ENCODE peak calls at places on chromosomes 5 and 9, in ten cellular contexts. One of them, this sample, is unnamed.

GRCh38 chr5:69213513-69214215 is 21.0 kb upstream of the CDK7 start:
- DNase-seq in astrocyte of the cerebellum: no peak
- DNase-seq in dorsolateral prefrontal cortex: no peak
- DNase-seq in brain microvascular endothelial cell: peak
- DNase-seq in Caco-2: no peak
- DNase-seq in HL-60: no peak
- DNase-seq in OCI-LY7: no peak
- DNase-seq in mammary epithelial cell: peak
- DNase-seq in GM13976: no peak
- DNase-seq in tibial nerve: no peak
- DNase-seq in this sample: no peak

GRCh38 chr5:78648359-78649219 is at the start of gene LHFPL2:
- DNase-seq in astrocyte of the cerebellum: no peak
- DNase-seq in dorsolateral prefrontal cortex: peak
- DNase-seq in brain microvascular endothelial cell: peak
- DNase-seq in Caco-2: peak
- DNase-seq in HL-60: peak
- DNase-seq in OCI-LY7: peak
- DNase-seq in mammary epithelial cell: peak
- DNase-seq in GM13976: peak
- DNase-seq in tibial nerve: peak
- DNase-seq in this sample: peak

GRCh38 chr5:63135306-63135705 is 556.7 kb downstream of the LRRC70 start:
- DNase-seq in astrocyte of the cerebellum: no peak
- DNase-seq in dorsolateral prefrontal cortex: no peak
- DNase-seq in brain microvascular endothelial cell: no peak
- DNase-seq in Caco-2: no peak
- DNase-seq in HL-60: no peak
- DNase-seq in OCI-LY7: no peak
- DNase-seq in mammary epithelial cell: no peak
- DNase-seq in GM13976: no peak
- DNase-seq in tibial nerve: no peak
- DNase-seq in this sample: no peak

GRCh38 chr5:150272531-150272930 is 17.0 kb downstream of the CAMK2A start:
- DNase-seq in astrocyte of the cerebellum: peak
- DNase-seq in dorsolateral prefrontal cortex: no peak
- DNase-seq in brain microvascular endothelial cell: peak
- DNase-seq in Caco-2: peak
- DNase-seq in HL-60: peak
- DNase-seq in OCI-LY7: peak
- DNase-seq in mammary epithelial cell: peak
- DNase-seq in GM13976: no peak
- DNase-seq in tibial nerve: no peak
- DNase-seq in this sample: peak

GRCh38 chr5:57066921-57067914 is 106.6 kb upstream of the GPBP1 start:
- DNase-seq in astrocyte of the cerebellum: no peak
- DNase-seq in dorsolateral prefrontal cortex: no peak
- DNase-seq in brain microvascular endothelial cell: no peak
- DNase-seq in Caco-2: no peak
- DNase-seq in HL-60: no peak
- DNase-seq in OCI-LY7: no peak
- DNase-seq in mammary epithelial cell: peak
- DNase-seq in GM13976: no peak
- DNase-seq in tibial nerve: no peak
- DNase-seq in this sample: no peak

GRCh38 chr9:136093995-136094881 is 851 bp downstream of the NACC2 start:
- DNase-seq in astrocyte of the cerebellum: no peak
- DNase-seq in dorsolateral prefrontal cortex: no peak
- DNase-seq in brain microvascular endothelial cell: peak
- DNase-seq in Caco-2: peak
- DNase-seq in HL-60: peak
- DNase-seq in OCI-LY7: no peak
- DNase-seq in mammary epithelial cell: peak
- DNase-seq in GM13976: no peak
- DNase-seq in tibial nerve: peak
- DNase-seq in this sample: no peak

GRCh38 chr5:41445937-41446563 is 64.4 kb downstream of the PLCXD3 start:
- DNase-seq in astrocyte of the cerebellum: no peak
- DNase-seq in dorsolateral prefrontal cortex: no peak
- DNase-seq in brain microvascular endothelial cell: no peak
- DNase-seq in Caco-2: no peak
- DNase-seq in HL-60: no peak
- DNase-seq in OCI-LY7: no peak
- DNase-seq in mammary epithelial cell: no peak
- DNase-seq in GM13976: no peak
- DNase-seq in tibial nerve: no peak
- DNase-seq in this sample: no peak

GRCh38 chr9:124220551-124221451 is 36.9 kb upstream of the NEK6 start:
- DNase-seq in astrocyte of the cerebellum: peak
- DNase-seq in dorsolateral prefrontal cortex: no peak
- DNase-seq in brain microvascular endothelial cell: peak
- DNase-seq in Caco-2: peak
- DNase-seq in HL-60: no peak
- DNase-seq in OCI-LY7: no peak
- DNase-seq in mammary epithelial cell: peak
- DNase-seq in GM13976: no peak
- DNase-seq in tibial nerve: no peak
- DNase-seq in this sample: no peak

DNA sequence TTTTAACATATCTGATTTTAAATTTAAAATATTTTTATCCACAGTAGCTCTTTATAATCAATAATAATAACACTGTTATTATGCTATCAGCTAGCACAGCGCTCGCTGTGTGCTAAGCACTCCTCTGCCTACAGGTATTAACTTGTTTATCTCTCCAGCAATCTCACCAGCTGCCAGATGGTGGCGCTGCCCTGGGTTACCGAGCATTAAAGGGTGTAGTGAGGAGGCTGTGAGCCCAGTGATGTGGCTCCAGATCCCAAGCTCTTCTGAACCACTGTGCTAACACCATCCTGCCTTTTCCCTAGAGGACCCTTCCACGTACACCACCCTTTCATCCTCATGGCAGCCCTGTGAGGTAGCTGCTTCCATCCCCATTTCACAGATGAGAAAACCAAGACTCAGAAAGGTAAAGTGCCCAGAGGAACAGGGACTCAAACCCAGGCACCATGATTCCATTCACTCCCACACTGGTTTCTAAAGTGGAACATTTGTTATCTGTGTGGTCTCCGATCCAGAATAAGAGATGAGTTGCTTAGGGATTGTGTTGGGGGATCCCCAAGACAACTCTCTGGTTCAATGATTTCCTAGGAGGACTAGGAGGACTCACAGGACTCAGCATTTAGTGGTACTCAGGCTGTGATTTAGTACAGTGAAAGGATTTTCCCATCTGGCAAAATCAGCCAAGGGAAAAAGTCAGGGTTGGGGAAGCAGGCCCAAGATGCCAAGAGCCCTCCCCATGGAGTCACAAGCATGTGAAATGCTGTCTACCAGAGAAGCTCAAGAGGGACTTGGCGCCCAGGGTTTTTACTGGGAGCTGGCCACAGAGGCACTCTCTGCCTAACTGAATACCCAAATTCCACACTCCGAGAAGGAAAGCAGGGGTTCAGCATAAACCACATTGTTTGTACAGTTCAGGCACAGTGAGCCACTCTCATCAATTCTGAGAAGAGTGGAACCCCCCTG is 7.0 kb downstream of the IGFBPL1 start:
- DNase-seq in astrocyte of the cerebellum: no peak
- DNase-seq in dorsolateral prefrontal cortex: no peak
- DNase-seq in brain microvascular endothelial cell: no peak
- DNase-seq in Caco-2: peak
- DNase-seq in HL-60: peak
- DNase-seq in OCI-LY7: peak
- DNase-seq in mammary epithelial cell: peak
- DNase-seq in GM13976: peak
- DNase-seq in tibial nerve: no peak
- DNase-seq in this sample: peak
- TF ChIP-seq CTCF in astrocyte of the cerebellum: peak
- TF ChIP-seq CTCF in dorsolateral prefrontal cortex: peak
- TF ChIP-seq CTCF in brain microvascular endothelial cell: peak
- TF ChIP-seq CTCF in Caco-2: peak
- TF ChIP-seq CTCF in HL-60: peak
- TF ChIP-seq CTCF in OCI-LY7: peak
- TF ChIP-seq CTCF in mammary epithelial cell: peak
- TF ChIP-seq CTCF in GM13976: peak
- TF ChIP-seq CTCF in tibial nerve: no peak
- TF ChIP-seq CTCF in this sample: peak

GRCh38 chr5:133420440-133421301 is 191.7 kb downstream of the FSTL4 start:
- DNase-seq in astrocyte of the cerebellum: no peak
- DNase-seq in dorsolateral prefrontal cortex: no peak
- DNase-seq in brain microvascular endothelial cell: no peak
- DNase-seq in Caco-2: no peak
- DNase-seq in HL-60: no peak
- DNase-seq in OCI-LY7: no peak
- DNase-seq in mammary epithelial cell: no peak
- DNase-seq in GM13976: no peak
- DNase-seq in tibial nerve: no peak
- DNase-seq in this sample: no peak

GRCh38 chr5:133423031-133423617 is 189.2 kb downstream of the FSTL4 start:
- DNase-seq in astrocyte of the cerebellum: no peak
- DNase-seq in dorsolateral prefrontal cortex: no peak
- DNase-seq in brain microvascular endothelial cell: no peak
- DNase-seq in Caco-2: no peak
- DNase-seq in HL-60: no peak
- DNase-seq in OCI-LY7: no peak
- DNase-seq in mammary epithelial cell: peak
- DNase-seq in GM13976: no peak
- DNase-seq in tibial nerve: no peak
- DNase-seq in this sample: no peak

GRCh38 chr5:133423618-133424282 is 188.6 kb downstream of the FSTL4 start:
- DNase-seq in astrocyte of the cerebellum: no peak
- DNase-seq in dorsolateral prefrontal cortex: peak
- DNase-seq in brain microvascular endothelial cell: peak
- DNase-seq in Caco-2: peak
- DNase-seq in HL-60: peak
- DNase-seq in OCI-LY7: peak
- DNase-seq in mammary epithelial cell: peak
- DNase-seq in GM13976: peak
- DNase-seq in tibial nerve: peak
- DNase-seq in this sample: peak

GRCh38 chr5:133421806-133422205 is 190.5 kb downstream of the FSTL4 start:
- DNase-seq in astrocyte of the cerebellum: no peak
- DNase-seq in dorsolateral prefrontal cortex: no peak
- DNase-seq in brain microvascular endothelial cell: no peak
- DNase-seq in Caco-2: no peak
- DNase-seq in HL-60: no peak
- DNase-seq in OCI-LY7: no peak
- DNase-seq in mammary epithelial cell: no peak
- DNase-seq in GM13976: no peak
- DNase-seq in tibial nerve: no peak
- DNase-seq in this sample: no peak

DNA sequence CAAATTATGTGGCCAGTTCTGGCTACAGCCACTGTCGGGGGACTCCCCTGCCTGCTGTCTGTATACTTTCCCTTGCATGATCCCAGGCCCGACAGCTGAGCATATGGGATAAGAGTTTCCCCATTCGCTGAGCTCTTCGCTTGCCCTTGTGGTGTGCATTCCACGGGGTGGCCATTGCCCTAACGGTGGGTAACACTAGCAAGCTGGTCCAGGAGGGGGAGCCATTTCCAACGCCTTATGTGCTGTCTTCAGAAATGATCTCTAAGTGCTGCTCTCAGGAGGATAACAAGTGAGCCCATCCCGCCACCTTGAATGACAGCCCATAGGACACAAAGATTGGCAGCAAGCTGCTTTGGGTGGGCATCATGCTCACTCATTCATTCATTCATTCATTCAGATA is 190.9 kb downstream of the FSTL4 start:
- DNase-seq in astrocyte of the cerebellum: no peak
- DNase-seq in dorsolateral prefrontal cortex: no peak
- DNase-seq in brain microvascular endothelial cell: peak
- DNase-seq in Caco-2: no peak
- DNase-seq in HL-60: no peak
- DNase-seq in OCI-LY7: peak
- DNase-seq in mammary epithelial cell: no peak
- DNase-seq in GM13976: peak
- DNase-seq in tibial nerve: no peak
- DNase-seq in this sample: no peak
- TF ChIP-seq CTCF in astrocyte of the cerebellum: no peak
- TF ChIP-seq CTCF in dorsolateral prefrontal cortex: no peak
- TF ChIP-seq CTCF in brain microvascular endothelial cell: peak
- TF ChIP-seq CTCF in Caco-2: peak
- TF ChIP-seq CTCF in HL-60: no peak
- TF ChIP-seq CTCF in OCI-LY7: peak
- TF ChIP-seq CTCF in mammary epithelial cell: no peak
- TF ChIP-seq CTCF in GM13976: no peak
- TF ChIP-seq CTCF in tibial nerve: no peak
- TF ChIP-seq CTCF in this sample: peak

DNA sequence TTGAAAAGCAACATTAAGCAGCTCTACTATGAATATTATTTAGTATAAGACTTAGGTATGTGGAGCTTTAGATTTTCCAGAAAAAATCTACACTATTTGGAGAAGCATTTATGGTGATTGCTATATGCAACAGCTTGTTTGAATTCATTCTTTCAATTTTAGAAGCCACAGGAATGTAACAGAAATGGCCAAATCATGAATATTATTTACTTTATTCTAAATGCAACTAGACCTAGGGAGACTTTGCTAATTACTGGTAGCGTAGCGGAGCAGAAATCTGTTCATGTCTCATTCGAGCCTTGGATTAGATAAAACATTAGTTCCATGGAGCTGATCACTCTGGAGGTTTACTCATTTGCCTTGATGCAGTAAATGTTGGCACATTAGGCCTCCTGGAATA is 290.2 kb downstream of the ZNF608 start:
- DNase-seq in astrocyte of the cerebellum: no peak
- DNase-seq in dorsolateral prefrontal cortex: no peak
- DNase-seq in brain microvascular endothelial cell: no peak
- DNase-seq in Caco-2: no peak
- DNase-seq in HL-60: no peak
- DNase-seq in OCI-LY7: no peak
- DNase-seq in mammary epithelial cell: no peak
- DNase-seq in GM13976: no peak
- DNase-seq in tibial nerve: no peak
- DNase-seq in this sample: no peak
- TF ChIP-seq CTCF in astrocyte of the cerebellum: no peak
- TF ChIP-seq CTCF in dorsolateral prefrontal cortex: no peak
- TF ChIP-seq CTCF in brain microvascular endothelial cell: no peak
- TF ChIP-seq CTCF in Caco-2: no peak
- TF ChIP-seq CTCF in HL-60: no peak
- TF ChIP-seq CTCF in OCI-LY7: no peak
- TF ChIP-seq CTCF in mammary epithelial cell: no peak
- TF ChIP-seq CTCF in GM13976: no peak
- TF ChIP-seq CTCF in tibial nerve: no peak
- TF ChIP-seq CTCF in this sample: no peak

DNA sequence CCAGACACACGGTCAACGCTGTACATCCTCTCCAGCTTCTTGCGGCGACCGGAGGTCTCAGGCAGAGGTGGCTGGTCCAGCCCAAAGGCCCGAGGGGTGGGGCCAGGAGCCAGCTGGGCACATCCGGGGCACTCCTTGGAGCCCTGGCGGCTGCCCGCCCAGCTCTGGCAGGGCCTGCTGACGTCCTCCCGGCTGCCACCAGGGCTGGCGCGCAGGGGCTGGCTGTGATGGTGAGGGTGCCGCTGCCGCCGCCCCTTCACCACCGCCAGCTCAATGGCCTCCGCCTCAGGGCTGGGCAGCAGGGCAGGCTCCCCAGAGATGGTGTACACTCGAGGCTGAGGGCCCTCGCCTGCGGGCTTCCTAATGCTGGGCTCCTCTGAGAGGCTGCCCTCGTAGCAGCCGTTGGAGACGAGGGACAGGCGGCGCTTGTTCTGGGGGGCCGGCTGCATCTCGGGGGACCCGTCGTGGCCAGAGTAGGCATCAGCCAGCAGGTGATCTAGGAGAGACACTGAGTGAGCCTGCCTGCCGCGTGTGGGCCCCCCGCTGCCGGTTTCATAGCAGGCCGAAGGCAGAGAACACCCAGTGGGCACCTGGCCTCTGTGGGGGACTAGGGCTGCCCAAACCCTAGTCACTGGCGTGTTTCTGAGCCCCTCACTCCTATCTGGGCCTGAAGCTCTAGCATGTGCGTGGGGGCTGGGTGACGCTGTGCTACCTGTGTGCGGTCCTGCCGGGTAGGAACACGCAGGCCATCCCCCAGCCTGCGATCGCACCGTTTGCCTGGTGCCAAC is 1.5 kb downstream of the NSMF start:
- DNase-seq in astrocyte of the cerebellum: no peak
- DNase-seq in dorsolateral prefrontal cortex: no peak
- DNase-seq in brain microvascular endothelial cell: no peak
- DNase-seq in Caco-2: no peak
- DNase-seq in HL-60: no peak
- DNase-seq in OCI-LY7: no peak
- DNase-seq in mammary epithelial cell: no peak
- DNase-seq in GM13976: no peak
- DNase-seq in tibial nerve: no peak
- DNase-seq in this sample: no peak
- TF ChIP-seq CTCF in astrocyte of the cerebellum: no peak
- TF ChIP-seq CTCF in dorsolateral prefrontal cortex: no peak
- TF ChIP-seq CTCF in brain microvascular endothelial cell: no peak
- TF ChIP-seq CTCF in Caco-2: no peak
- TF ChIP-seq CTCF in HL-60: no peak
- TF ChIP-seq CTCF in OCI-LY7: no peak
- TF ChIP-seq CTCF in mammary epithelial cell: no peak
- TF ChIP-seq CTCF in GM13976: no peak
- TF ChIP-seq CTCF in tibial nerve: no peak
- TF ChIP-seq CTCF in this sample: no peak

This sample was measured in GM20000.